ENCODE peak calls at places on chromosomes 16 and 17, in eight cellular contexts. F is left ventricle myocardium inferior; I is neural progenitor cell; G is aorta; T is lower lobe of right lung; C is mesenchymal stem cell; Q is CD8-positive, alpha-beta T cell; X is ascending aorta. E is an unnamed sample.

GRCh38 chr16:20901441-20902112 is 1.0 kb downstream of the LYRM1 start:
- DNase-seq in X (no peak), G (no peak), I (peak; percentile 54), T (peak; percentile 80), C (peak; percentile 76), Q (peak; percentile 13), F (peak; percentile 44), E (peak; percentile 80)

GRCh38 chr17:82649501-82650261 is 1.4 kb upstream of the WDR45B start:
- DNase-seq in C (no peak), T (no peak), F (no peak), X (no peak), I (no peak), G (no peak), Q (no peak), E (no peak)

GRCh38 chr17:47698749-47699535 is 5.0 kb downstream of the TBKBP1 start:
- DNase-seq in C (peak; percentile 53), T (peak; percentile 75), F (peak; percentile 55), Q (peak; percentile 86), I (peak; percentile 75), G (peak; percentile 88), X (no peak), E (peak; percentile 74)

GRCh38 chr17:38421224-38421841 is 6.9 kb upstream of the ARHGAP23 start:
- DNase-seq in X (no peak), G (peak; percentile 87), C (no peak), I (peak; percentile 52), T (no peak), Q (no peak), F (no peak), E (peak; percentile 68)

GRCh38 chr16:27429330-27429871 is 27.4 kb downstream of the IL21R start:
- DNase-seq in I (no peak), X (no peak), F (no peak), T (no peak), C (no peak), Q (peak; percentile 5), G (no peak), E (no peak)

GRCh38 chr16:15961557-15962205 is 12.3 kb downstream of the ABCC1 start:
- DNase-seq in G (no peak), X (no peak), F (no peak), C (no peak), T (no peak), Q (no peak), I (no peak), E (no peak)

GRCh38 chr17:7548585-7549400 is at the start of gene TNFSF12:
- DNase-seq in I (peak; percentile 61), C (peak; percentile 40), F (peak; percentile 79), X (no peak), Q (peak; percentile 52), G (peak; percentile 91), T (peak; percentile 84), E (peak; percentile 72)

GRCh38 chr17:51647873-51648272 is 387.5 kb downstream of the UTP18 start:
- DNase-seq in I (no peak), C (no peak), G (no peak), F (no peak), Q (no peak), T (no peak), X (no peak), E (no peak)

GRCh38 chr17:60421273-60422161 is 772 bp upstream of the CHCT1 start:
- DNase-seq in Q (peak; percentile 71), I (peak; percentile 89), G (peak; percentile 91), C (peak; percentile 76), X (peak; percentile 27), T (peak; percentile 84), F (peak; percentile 68), E (peak; percentile 82)

GRCh38 chr16:57284206-57284951 is at the start of gene PLLP:
- DNase-seq in F (no peak), X (no peak), T (peak; percentile 69), Q (peak; percentile 37), C (peak; percentile 66), G (peak; percentile 79), I (peak; percentile 69), E (peak; percentile 61)

GRCh38 chr17:57948169-57948554 is 7.0 kb downstream of the CUEDC1 start:
- DNase-seq in I (no peak), Q (no peak), C (peak; percentile 43), X (no peak), T (peak; percentile 37), F (no peak), G (peak; percentile 34), E (no peak)

GRCh38 chr17:4908301-4908700 is 5.4 kb upstream of the CHRNE start:
- DNase-seq in X (no peak), C (peak; percentile 39), G (no peak), Q (no peak), I (peak; percentile 46), T (peak; percentile 34), F (no peak), E (no peak)

GRCh38 chr16:12574721-12575120 is 229.0 kb downstream of the CPPED1 start:
- DNase-seq in F (no peak), I (no peak), G (peak; percentile 26), Q (no peak), T (no peak), X (no peak), C (no peak), E (no peak)

GRCh38 chr16:77199211-77199610 is at the start of gene SYCE1L:
- DNase-seq in C (no peak), Q (no peak), T (no peak), X (no peak), F (no peak), G (no peak), I (no peak), E (no peak)
- H3K36me3 ChIP-seq in C (peaks cover 58% of the 10 kb centered on the region), Q (peaks cover 17% of the 10 kb centered on the region), T (peaks cover 76% of the 10 kb centered on the region), X (peaks cover 55% of the 10 kb centered on the region), F (peaks cover 57% of the 10 kb centered on the region), G (no peaks in the 10 kb centered on the region), I (no peaks in the 10 kb centered on the region), E (peaks cover 55% of the 10 kb centered on the region)

GRCh38 chr16:85371948-85372347 is 241.2 kb upstream of the GSE1 start:
- DNase-seq in T (no peak), Q (no peak), I (no peak), F (no peak), G (no peak), X (no peak), C (no peak), E (no peak)

GRCh38 chr16:85372627-85373372 is 240.3 kb upstream of the GSE1 start:
- DNase-seq in T (no peak), F (no peak), C (peak; percentile 93), X (peak; percentile 74), G (peak; percentile 92), Q (no peak), I (no peak), E (peak; percentile 71)

GRCh38 chr16:85375282-85375681 is 237.8 kb upstream of the GSE1 start:
- DNase-seq in X (no peak), F (no peak), G (no peak), I (no peak), C (no peak), T (no peak), Q (no peak), E (no peak)

GRCh38 chr16:85374571-85374872 is 238.6 kb upstream of the GSE1 start:
- DNase-seq in F (no peak), I (no peak), G (no peak), X (no peak), C (no peak), Q (no peak), T (no peak), E (no peak)

DNA sequence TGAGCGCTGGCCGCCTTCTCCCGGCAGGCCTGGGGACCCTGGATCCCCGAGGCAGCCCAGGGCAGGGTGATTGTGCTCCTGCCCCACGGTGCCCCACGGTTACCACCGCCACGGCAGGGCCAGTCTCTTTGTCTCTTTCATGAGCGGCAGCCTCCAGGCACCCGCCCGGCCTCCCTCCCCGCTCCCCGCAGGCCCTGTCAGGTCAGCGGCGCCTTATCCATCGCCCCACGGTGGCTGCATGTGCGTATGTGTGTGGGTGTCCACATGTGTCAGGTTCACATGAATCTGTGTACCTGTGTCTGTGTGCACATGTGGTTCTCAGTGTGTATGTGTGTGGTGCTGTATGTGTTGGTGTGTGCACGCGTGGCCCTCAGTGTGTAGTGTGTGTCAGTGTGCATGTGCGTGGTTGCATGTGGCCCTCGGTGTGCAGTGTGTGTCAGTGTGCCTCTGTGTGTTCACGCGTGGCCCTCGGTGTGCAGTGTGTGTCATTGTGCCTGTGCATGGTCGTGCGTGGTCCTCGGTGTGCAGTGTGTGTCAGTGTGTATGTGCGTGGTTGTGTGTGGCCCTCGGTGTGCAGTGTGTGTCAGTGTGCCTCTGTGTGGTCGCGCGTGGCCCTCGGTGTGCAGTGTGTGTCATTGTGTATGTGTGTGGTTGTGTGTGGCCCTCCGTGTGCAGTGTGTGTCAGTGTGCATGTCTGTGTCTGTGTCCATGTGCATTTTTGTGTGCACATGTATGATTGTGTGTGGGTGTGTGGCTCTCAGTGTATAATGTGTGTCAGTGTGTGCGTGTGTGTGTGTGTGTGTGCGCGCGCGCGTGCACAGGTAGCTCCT is 239.2 kb upstream of the GSE1 start:
- DNase-seq in G (no peak), I (no peak), Q (no peak), T (no peak), F (no peak), X (no peak), C (no peak), E (no peak)
- H3K4me1 ChIP-seq in G (no peaks in the 10 kb centered on the region), I (no peaks in the 10 kb centered on the region), Q (no peaks in the 10 kb centered on the region), T (peaks cover 29% of the 10 kb centered on the region), F (peaks cover 52% of the 10 kb centered on the region), X (peaks cover 65% of the 10 kb centered on the region), C (peaks cover 52% of the 10 kb centered on the region), E (peaks cover 79% of the 10 kb centered on the region)

DNA sequence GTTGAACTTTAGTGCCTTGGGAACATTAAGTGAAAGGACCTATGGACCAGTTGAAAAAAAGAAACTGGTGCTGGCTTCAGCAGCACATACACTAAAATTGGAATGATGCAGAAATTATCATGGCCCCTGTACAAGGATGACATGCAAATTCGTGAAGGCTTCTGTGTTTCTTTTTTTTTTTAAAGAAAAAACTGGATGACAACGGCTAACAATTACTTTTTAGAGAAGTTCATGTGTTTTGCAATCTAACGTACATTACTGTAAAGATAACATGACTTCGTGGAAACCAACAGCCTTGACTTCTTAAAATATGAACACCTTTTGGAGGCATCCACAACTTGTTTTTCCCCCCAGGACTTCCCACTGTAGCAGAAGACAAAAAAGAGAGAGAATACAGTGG is 18.3 kb upstream of the CPD start:
- DNase-seq in T (no peak), I (no peak), X (no peak), Q (no peak), F (no peak), G (no peak), C (no peak), E (no peak)
- H3K4me3 ChIP-seq in T (no peak overlapping the region), I (no peak overlapping the region), X (no peak overlapping the region), Q (no peak overlapping the region), F (no peak overlapping the region), G (no peak overlapping the region), C (no peak overlapping the region), E (no peak overlapping the region)

GRCh38 chr17:41972571-41973411 is 6.2 kb downstream of the CNP start:
- DNase-seq in G (peak; percentile 76), I (no peak), F (peak; percentile 50), C (no peak), X (no peak), T (peak; percentile 57), Q (no peak), E (no peak)

GRCh38 chr17:41973457-41973856 is 6.9 kb downstream of the CNP start:
- DNase-seq in T (no peak), I (no peak), C (no peak), X (no peak), F (no peak), G (peak; percentile 70), Q (no peak), E (no peak)

GRCh38 chr17:41975099-41976083 is 8.8 kb downstream of the CNP start:
- DNase-seq in Q (no peak), I (no peak), C (no peak), T (peak; percentile 10), F (no peak), G (peak; percentile 61), X (no peak), E (no peak)

GRCh38 chr17:41974658-41975057 is 8.1 kb downstream of the CNP start:
- DNase-seq in G (peak; percentile 68), F (no peak), I (no peak), X (no peak), C (no peak), Q (no peak), T (no peak), E (no peak)

GRCh38 chr17:41974031-41974430 is 7.4 kb downstream of the CNP start:
- DNase-seq in X (no peak), I (no peak), C (no peak), F (no peak), Q (no peak), G (peak; percentile 45), T (no peak), E (no peak)
- H3K36me3 ChIP-seq in X (peaks cover 79% of the 10 kb centered on the region), I (no peaks in the 10 kb centered on the region), C (peaks cover 88% of the 10 kb centered on the region), F (peaks cover 86% of the 10 kb centered on the region), Q (peaks cover 58% of the 10 kb centered on the region), G (peaks cover 3% of the 10 kb centered on the region), T (peaks cover 80% of the 10 kb centered on the region), E (peaks cover 80% of the 10 kb centered on the region)